ENCODE peak calls at places on chromosomes 3 and 15, in seven cellular contexts. U is neural progenitor cell, Z is fibroblast of lung, C is HCT116, Q is mammary epithelial cell, W is Karpas-422, P is neuronal stem cell. A is an unnamed sample. For H3K4me1, the result is how much of the 10 kb centered on the place peaks cover.

GRCh38 chr3:131564812-131565211 is 62.0 kb upstream of the MRPL3 start:
- DNase-seq in U (no peak), Z (no peak), C (no peak), Q (no peak), W (no peak), P (no peak), A (no peak)

GRCh38 chr3:40055956-40056355 is 246.5 kb downstream of the MYRIP start:
- DNase-seq in U (no peak), Z (no peak), C (no peak), Q (no peak), W (no peak), P (no peak), A (peak)

GRCh38 chr3:128492353-128493220 is at the start of gene GATA2:
- DNase-seq in U (peak), Z (no peak), C (no peak), Q (no peak), W (no peak), P (no peak), A (peak)

GRCh38 chr3:18645603-18646002 is 220.5 kb upstream of the SATB1 start:
- DNase-seq in U (no peak), Z (no peak), C (no peak), Q (no peak), W (no peak), P (no peak), A (no peak)

GRCh38 chr3:174270841-174271240 is 588.3 kb upstream of the NAALADL2 start:
- DNase-seq in U (no peak), Z (peak), C (no peak), Q (peak), W (no peak), P (no peak), A (peak)

GRCh38 chr3:123657578-123657977 is 72.7 kb upstream of the HACD2 start:
- DNase-seq in U (no peak), Z (peak), C (no peak), Q (no peak), W (no peak), P (no peak), A (no peak)

GRCh38 chr3:112773864-112774263 is 72.8 kb downstream of the CD200R1L start:
- DNase-seq in U (no peak), Z (no peak), C (no peak), Q (peak), W (peak), P (no peak), A (no peak)

GRCh38 chr3:159884661-159885402 is 103.8 kb upstream of the IL12A start:
- DNase-seq in U (peak), Z (peak), C (no peak), Q (no peak), W (peak), P (no peak), A (peak)

GRCh38 chr3:99542771-99543518 is 95.4 kb upstream of the COL8A1 start:
- DNase-seq in U (no peak), Z (no peak), C (no peak), Q (peak), W (no peak), P (no peak), A (no peak)

GRCh38 chr3:57009367-57009766 is 51.1 kb upstream of the SPATA12 start:
- DNase-seq in U (no peak), Z (peak), C (no peak), Q (no peak), W (no peak), P (no peak), A (no peak)

GRCh38 chr15:65303687-65304392 is 637 bp upstream of the RNU5B-1 start:
- DNase-seq in U (peak), Z (peak), C (peak), Q (peak), W (no peak), P (peak), A (peak)

GRCh38 chr15:70200003-70200410 is 102.3 kb upstream of the TLE3 start:
- DNase-seq in U (no peak), Z (no peak), C (no peak), Q (no peak), W (no peak), P (no peak), A (no peak)

GRCh38 chr3:134327594-134327975 is 46.7 kb downstream of the AMOTL2 start:
- DNase-seq in U (no peak), Z (peak), C (no peak), Q (peak), W (no peak), P (no peak), A (peak)

DNA sequence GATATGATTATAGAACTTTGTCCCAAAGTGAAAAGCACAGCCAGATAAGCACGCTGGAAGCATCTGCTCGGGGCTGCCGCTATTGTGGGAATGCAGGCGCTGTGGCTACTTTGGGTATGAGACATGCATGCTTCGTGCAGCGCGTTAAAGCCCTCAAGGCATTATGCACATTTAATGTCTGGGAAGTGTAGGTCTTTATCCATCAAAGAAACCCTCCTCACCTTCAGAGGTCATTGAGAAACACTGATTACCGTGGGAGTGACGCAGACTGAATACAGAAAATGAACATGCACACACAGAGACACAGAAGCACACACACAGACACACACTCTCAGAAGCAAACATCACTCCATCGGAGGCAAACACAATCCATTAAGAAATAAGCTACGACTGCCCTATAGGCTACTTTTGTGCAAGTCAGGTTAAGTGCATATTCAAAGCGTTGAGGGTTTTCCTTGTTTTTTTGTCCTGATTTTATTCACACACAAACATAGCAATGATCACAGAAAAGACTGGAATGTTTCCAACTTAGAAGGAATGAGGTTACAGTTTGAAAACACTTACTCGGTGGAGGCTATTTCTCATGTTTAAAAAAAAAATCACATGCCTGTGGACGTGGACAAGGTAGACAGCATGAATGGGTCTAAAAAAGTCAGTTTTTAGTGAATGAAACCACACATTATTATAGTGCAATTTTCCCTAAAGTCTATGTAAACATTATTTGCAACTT is 68.5 kb downstream of the PLCH1 start:
- DNase-seq in U (peak), Z (peak), C (no peak), Q (peak), W (no peak), P (no peak), A (peak)
- H3K4me3 ChIP-seq in U (no peak), Z (peak), C (no peak), Q (peak), W (no peak), P (no peak), A (peak)

GRCh38 chr3:150238995-150239612 is 169.0 kb upstream of the TSC22D2 start:
- DNase-seq in U (peak), Z (no peak), C (peak), Q (peak), W (no peak), P (no peak), A (peak)

GRCh38 chr3:150238043-150238802 is 169.9 kb upstream of the TSC22D2 start:
- DNase-seq in U (no peak), Z (no peak), C (no peak), Q (peak), W (no peak), P (no peak), A (no peak)

GRCh38 chr3:150236683-150237082 is 171.4 kb upstream of the TSC22D2 start:
- DNase-seq in U (no peak), Z (no peak), C (no peak), Q (no peak), W (no peak), P (no peak), A (peak)

GRCh38 chr3:150235799-150236198 is 172.3 kb upstream of the TSC22D2 start:
- DNase-seq in U (no peak), Z (peak), C (no peak), Q (no peak), W (no peak), P (no peak), A (peak)

DNA sequence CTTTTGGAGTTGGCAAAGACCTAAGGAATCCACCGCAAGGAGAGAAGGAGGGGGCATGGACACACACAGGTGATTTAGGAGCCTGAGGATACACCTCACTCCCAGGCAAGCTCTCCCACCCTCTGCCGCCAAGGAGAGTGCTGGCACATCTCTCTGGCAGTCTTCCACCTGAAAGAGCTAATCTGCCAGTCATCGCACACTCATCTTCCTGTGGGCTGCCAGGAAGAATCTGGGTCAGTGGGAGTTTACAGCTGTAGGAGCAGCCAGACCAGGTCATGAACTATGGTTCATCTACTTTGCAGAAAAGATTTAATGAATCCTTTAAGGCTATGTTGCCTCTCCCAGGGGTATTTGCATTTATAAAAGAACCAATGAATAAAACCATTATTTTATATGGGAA is 170.6 kb upstream of the TSC22D2 start:
- DNase-seq in U (no peak), Z (peak), C (peak), Q (peak), W (no peak), P (no peak), A (no peak)
- H3K4me1 ChIP-seq in U (under half), Z (under half), C (under half), Q (half or more), W (under half), P (under half), A (under half)

GRCh38 chr3:166489826-166490225 is 652.6 kb upstream of the BCHE start:
- DNase-seq in U (no peak), Z (no peak), C (no peak), Q (no peak), W (no peak), P (no peak), A (no peak)

GRCh38 chr3:166488977-166489672 is 651.9 kb upstream of the BCHE start:
- DNase-seq in U (no peak), Z (no peak), C (no peak), Q (no peak), W (no peak), P (no peak), A (no peak)

GRCh38 chr3:166481340-166481739 is 644.1 kb upstream of the BCHE start:
- DNase-seq in U (no peak), Z (no peak), C (no peak), Q (no peak), W (no peak), P (no peak), A (no peak)

DNA sequence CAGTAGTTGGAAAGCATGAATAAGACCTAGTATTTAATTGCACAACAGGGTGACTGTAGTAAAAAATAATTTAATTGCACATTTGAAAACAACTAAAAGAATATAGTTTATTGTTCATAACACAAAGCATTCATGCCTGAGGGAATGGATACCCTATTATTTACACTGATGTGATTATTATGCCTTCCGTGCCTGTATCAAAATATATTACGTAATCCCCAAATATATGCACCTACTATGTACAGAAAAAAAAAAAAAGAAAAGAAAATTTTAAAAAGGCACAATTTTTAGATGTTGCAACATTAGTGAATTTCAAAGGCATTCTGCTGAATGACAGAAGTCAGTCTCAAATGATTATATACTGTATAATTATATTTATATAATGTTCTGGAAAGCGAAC is 647.2 kb upstream of the BCHE start:
- DNase-seq in U (no peak), Z (no peak), C (no peak), Q (no peak), W (no peak), P (no peak), A (no peak)
- H3K9ac ChIP-seq in U (no peak), Z (no peak), C (no peak), Q (no peak), W (no peak), P (no peak), A (no peak)

GRCh38 chr15:74431645-74432044 is 2.1 kb downstream of the SEMA7A start:
- DNase-seq in U (no peak), Z (no peak), C (no peak), Q (no peak), W (peak), P (no peak), A (no peak)
- H3K4me3 ChIP-seq in U (no peak), Z (no peak), C (peak), Q (no peak), W (peak), P (no peak), A (peak)

A was measured in adipocyte.